ENCODE peak calls at places on chromosomes 11 and 22, in nine cellular contexts. P is esophagus muscularis mucosa, V is lung, X is psoas muscle, Q is lower lobe of right lung, Z is tibial artery, Y is body of pancreas, T is OCI-LY7, N is left lung. L is an unnamed sample.
A peak's percentile ranks its signal among the peaks of the same experiment; 100 is the strongest.

GRCh38 chr22:19688301-19689290 is 25.7 kb upstream of the SEPTIN5 start:
- DNase-seq in P (no peak), V (no peak), X (no peak), Q (no peak), Z (no peak), Y (no peak), T (no peak), N (no peak), L (no peak)

GRCh38 chr22:28174509-28174908 is 255.5 kb upstream of the PITPNB start:
- DNase-seq in P (no peak), V (no peak), X (no peak), Q (no peak), Z (no peak), Y (no peak), T (no peak), N (no peak), L (no peak)

GRCh38 chr22:49005557-49005956 is 822.1 kb downstream of the BRD1 start:
- DNase-seq in P (peak; percentile 78), V (no peak), X (no peak), Q (no peak), Z (peak; percentile 21), Y (no peak), T (no peak), N (no peak), L (no peak)

GRCh38 chr11:8102296-8102915 is 21.4 kb downstream of the TUB start:
- DNase-seq in P (peak; percentile 60), V (peak; percentile 27), X (no peak), Q (no peak), Z (no peak), Y (no peak), T (no peak), N (no peak), L (no peak)

GRCh38 chr11:1879342-1879940 is 12.3 kb downstream of the PRR33 start:
- DNase-seq in P (no peak), V (no peak), X (no peak), Q (peak; percentile 30), Z (peak; percentile 64), Y (no peak), T (no peak), N (no peak), L (no peak)

GRCh38 chr11:108343714-108344113 is 120.8 kb downstream of the ATM start:
- DNase-seq in P (no peak), V (no peak), X (no peak), Q (no peak), Z (no peak), Y (no peak), T (no peak), N (no peak), L (no peak)

GRCh38 chr22:24090581-24090980 is 79.5 kb downstream of the CABIN1 start:
- DNase-seq in P (no peak), V (no peak), X (no peak), Q (no peak), Z (peak; percentile 40), Y (no peak), T (no peak), N (no peak), L (no peak)

GRCh38 chr11:69424748-69425147 is 56.7 kb upstream of the LINC01488 start:
- DNase-seq in P (no peak), V (no peak), X (no peak), Q (no peak), Z (no peak), Y (no peak), T (no peak), N (no peak), L (no peak)

GRCh38 chr11:128764617-128765095 is 70.8 kb downstream of the FLI1 start:
- DNase-seq in P (no peak), V (peak; percentile 49), X (no peak), Q (peak; percentile 69), Z (no peak), Y (peak; percentile 82), T (no peak), N (peak; percentile 63), L (no peak)

GRCh38 chr11:47786373-47786772 is 19.2 kb upstream of the FNBP4 start:
- DNase-seq in P (no peak), V (no peak), X (peak; percentile 55), Q (no peak), Z (no peak), Y (no peak), T (no peak), N (no peak), L (no peak)

GRCh38 chr22:19917389-19918138 is 24.0 kb upstream of the COMT start:
- DNase-seq in P (no peak), V (no peak), X (no peak), Q (no peak), Z (no peak), Y (no peak), T (no peak), N (no peak), L (no peak)

GRCh38 chr22:43293259-43293658 is 49.9 kb downstream of the SCUBE1 start:
- DNase-seq in P (no peak), V (no peak), X (no peak), Q (no peak), Z (no peak), Y (no peak), T (no peak), N (no peak), L (no peak)

GRCh38 chr11:3203221-3204043 is 15.2 kb downstream of the MRGPRG start:
- DNase-seq in P (no peak), V (no peak), X (no peak), Q (peak; percentile 46), Z (peak; percentile 45), Y (peak; percentile 18), T (no peak), N (peak; percentile 22), L (no peak)

GRCh38 chr22:39634530-39635399 is 64.2 kb downstream of the CACNA1I start:
- DNase-seq in P (no peak), V (no peak), X (no peak), Q (no peak), Z (no peak), Y (peak; percentile 25), T (no peak), N (no peak), L (no peak)

GRCh38 chr11:66188580-66188979 is 79.9 kb upstream of the RAB1B start:
- DNase-seq in P (no peak), V (no peak), X (no peak), Q (no peak), Z (no peak), Y (no peak), T (no peak), N (no peak), L (no peak)

GRCh38 chr11:41527530-41527929 is 68.1 kb upstream of the LRRC4C start:
- DNase-seq in P (no peak), V (no peak), X (no peak), Q (no peak), Z (no peak), Y (no peak), T (no peak), N (no peak), L (no peak)
- TF ChIP-seq CTCF in P (no peak), V (no peak), X (no peak), Q (no peak), Z (no peak), Y (no peak), T (no peak), N (no peak), L (no peak)

DNA sequence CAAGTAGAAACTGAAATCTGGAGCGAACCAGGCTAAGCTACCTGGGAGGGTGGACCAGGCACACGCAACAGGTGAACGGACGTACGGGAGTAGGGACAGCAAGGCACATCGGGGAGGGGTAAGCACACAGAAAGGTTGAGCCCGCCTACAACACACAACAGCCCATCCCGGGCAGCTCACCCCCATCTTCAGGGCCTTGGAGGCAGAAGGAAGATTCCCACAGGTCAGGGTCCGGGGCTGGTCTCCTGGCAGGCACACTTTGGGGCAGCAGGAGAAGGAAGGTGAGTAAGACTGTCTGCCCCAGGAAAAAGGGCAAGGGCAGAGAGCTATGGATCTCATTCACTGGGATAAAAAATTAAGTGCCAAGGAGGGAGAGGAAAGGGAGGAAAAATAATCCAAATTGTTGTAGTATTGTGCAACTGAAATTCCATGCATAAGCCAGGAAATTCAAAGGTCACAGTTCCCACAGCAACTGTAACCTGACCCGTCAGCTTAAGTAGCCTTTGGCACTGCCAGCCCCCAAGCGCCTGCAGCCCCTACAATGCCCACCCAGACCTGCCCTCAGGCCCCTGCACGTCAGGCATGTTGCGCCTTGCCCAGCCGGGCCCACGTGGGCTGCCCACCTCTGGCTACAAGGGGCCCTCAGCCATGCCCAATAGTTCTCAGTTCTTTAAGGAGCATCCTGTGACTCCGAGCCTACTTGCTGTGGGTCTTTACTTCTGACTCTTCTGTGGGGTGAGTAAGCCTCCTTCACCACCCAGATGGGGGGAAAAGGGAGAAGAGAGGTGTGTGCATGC is 51.8 kb downstream of the MICAL3 start:
- DNase-seq in P (no peak), V (no peak), X (peak; percentile 42), Q (no peak), Z (no peak), Y (peak; percentile 52), T (no peak), N (no peak), L (no peak)
- H3K4me1 ChIP-seq in P (peaks cover 70% of the 10 kb centered on the region), V (peaks cover 9% of the 10 kb centered on the region), X (peaks cover 49% of the 10 kb centered on the region), Q (peaks cover 44% of the 10 kb centered on the region), Z (peaks cover 75% of the 10 kb centered on the region), Y (peaks cover 40% of the 10 kb centered on the region), T (peaks cover 36% of the 10 kb centered on the region), N (peaks cover 8% of the 10 kb centered on the region), L (no peaks in the 10 kb centered on the region)

GRCh38 chr11:73507086-73507485 is 90.8 kb downstream of the FAM168A start:
- DNase-seq in P (no peak), V (no peak), X (no peak), Q (no peak), Z (no peak), Y (no peak), T (no peak), N (no peak), L (no peak)
- TF ChIP-seq CTCF in P (no peak), V (no peak), X (no peak), Q (no peak), Z (no peak), Y (no peak), T (no peak), N (no peak), L (no peak)

GRCh38 chr11:10639350-10639749 is 54.2 kb downstream of the IRAG1 start:
- DNase-seq in P (no peak), V (no peak), X (no peak), Q (no peak), Z (peak; percentile 35), Y (no peak), T (no peak), N (no peak), L (no peak)

GRCh38 chr11:10640308-10640707 is 53.2 kb downstream of the IRAG1 start:
- DNase-seq in P (no peak), V (no peak), X (no peak), Q (no peak), Z (peak; percentile 54), Y (no peak), T (no peak), N (no peak), L (no peak)

GRCh38 chr11:10637629-10638028 is 55.9 kb downstream of the IRAG1 start:
- DNase-seq in P (no peak), V (no peak), X (no peak), Q (no peak), Z (peak; percentile 46), Y (no peak), T (no peak), N (no peak), L (no peak)

GRCh38 chr11:10641314-10642206 is 52.0 kb downstream of the IRAG1 start:
- DNase-seq in P (no peak), V (no peak), X (no peak), Q (no peak), Z (peak; percentile 61), Y (no peak), T (peak; percentile 7), N (no peak), L (no peak)

DNA sequence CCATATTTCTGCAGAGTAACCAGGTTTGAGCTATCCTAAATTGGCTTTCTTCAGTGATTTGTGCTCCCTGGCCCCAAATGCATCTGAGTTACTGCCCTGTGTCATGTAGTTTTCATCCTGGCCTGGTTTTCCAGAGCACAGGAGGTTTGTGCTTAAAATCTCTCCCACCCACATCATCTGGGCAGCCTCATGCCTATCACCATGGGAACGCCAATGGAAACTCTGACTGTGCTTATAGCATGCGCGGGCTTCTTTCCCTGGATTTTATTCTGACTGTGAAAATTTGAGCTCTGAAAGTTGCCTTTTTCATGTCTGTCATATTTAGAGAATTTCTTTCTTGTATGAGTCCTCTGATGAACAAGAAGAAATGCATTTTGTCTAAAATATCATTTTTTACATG is 55.3 kb downstream of the IRAG1 start:
- DNase-seq in P (no peak), V (no peak), X (no peak), Q (no peak), Z (peak; percentile 81), Y (no peak), T (no peak), N (no peak), L (no peak)
- H3K4me1 ChIP-seq in P (peaks cover 58% of the 10 kb centered on the region), V (peaks cover 2% of the 10 kb centered on the region), X (no peaks in the 10 kb centered on the region), Q (peaks cover 41% of the 10 kb centered on the region), Z (peaks cover 65% of the 10 kb centered on the region), Y (no peaks in the 10 kb centered on the region), T (no peaks in the 10 kb centered on the region), N (peaks cover 4% of the 10 kb centered on the region), L (no peaks in the 10 kb centered on the region)